ENCODE peak calls at places on chromosomes 7 and 10, in seven cellular contexts. C is iPS DF 6.9, P is PC-3, Q is left ventricle myocardium inferior, F is testis, Z is mammary epithelial cell, X is dorsolateral prefrontal cortex. S is an unnamed sample.

GRCh38 chr10:132360766-132361447 is 28.9 kb downstream of the LRRC27 start:
- DNase-seq in C (no peak), P (no peak), Q (no peak), F (peak), Z (no peak), X (no peak), S (no peak)

GRCh38 chr7:55474944-55475911 is 97.1 kb downstream of the VOPP1 start:
- DNase-seq in C (no peak), P (no peak), Q (no peak), F (peak), Z (no peak), X (no peak), S (no peak)

GRCh38 chr7:64618785-64619456 is 47.0 kb upstream of the ZNF107 start:
- DNase-seq in C (peak), P (peak), Q (no peak), F (peak), Z (peak), X (no peak), S (no peak)

GRCh38 chr10:56142092-56142728 is 218.8 kb downstream of the ZWINT start:
- DNase-seq in C (no peak), P (no peak), Q (no peak), F (no peak), Z (no peak), X (no peak), S (no peak)

GRCh38 chr7:106779877-106780276 is 85.2 kb upstream of the PIK3CG start:
- DNase-seq in C (no peak), P (peak), Q (no peak), F (no peak), Z (no peak), X (no peak), S (no peak)

GRCh38 chr7:25849361-25850184 is 302.4 kb upstream of the NFE2L3 start:
- DNase-seq in C (no peak), P (peak), Q (no peak), F (peak), Z (peak), X (no peak), S (no peak)

GRCh38 chr10:22704348-22705341 is 9.7 kb downstream of the PIP4K2A start:
- DNase-seq in C (no peak), P (no peak), Q (no peak), F (no peak), Z (no peak), X (no peak), S (no peak)

GRCh38 chr10:33134011-33134751 is 176.2 kb upstream of the ITGB1 start:
- DNase-seq in C (no peak), P (peak), Q (no peak), F (no peak), Z (peak), X (no peak), S (peak)

GRCh38 chr10:124678566-124679240 is 65.5 kb downstream of the FAM53B start:
- DNase-seq in C (no peak), P (no peak), Q (peak), F (no peak), Z (no peak), X (no peak), S (no peak)

GRCh38 chr10:122707535-122707934 is 7.9 kb upstream of the C10orf120 start:
- DNase-seq in C (no peak), P (no peak), Q (no peak), F (no peak), Z (peak), X (no peak), S (no peak)

GRCh38 chr7:70693690-70694356 is 438.1 kb upstream of the GALNT17 start:
- DNase-seq in C (no peak), P (no peak), Q (peak), F (peak), Z (peak), X (peak), S (no peak)

GRCh38 chr7:156140896-156141295 is 328.6 kb upstream of the SHH start:
- DNase-seq in C (no peak), P (no peak), Q (no peak), F (no peak), Z (no peak), X (no peak), S (no peak)

GRCh38 chr7:47610506-47611044 is 28.7 kb upstream of the TNS3 start:
- DNase-seq in C (no peak), P (no peak), Q (no peak), F (no peak), Z (no peak), X (no peak), S (no peak)

GRCh38 chr7:121373177-121373576 is 22.9 kb downstream of the FAM3C start:
- DNase-seq in C (no peak), P (no peak), Q (no peak), F (no peak), Z (no peak), X (no peak), S (no peak)

GRCh38 chr7:91183408-91183807 is 80.8 kb upstream of the FZD1 start:
- DNase-seq in C (no peak), P (peak), Q (no peak), F (no peak), Z (no peak), X (no peak), S (peak)

GRCh38 chr10:113326160-113327111 is 226.4 kb upstream of the HABP2 start:
- DNase-seq in C (no peak), P (peak), Q (no peak), F (peak), Z (peak), X (no peak), S (peak)

GRCh38 chr10:110456046-110456445 is 41.7 kb upstream of the DUSP5 start:
- DNase-seq in C (no peak), P (peak), Q (no peak), F (no peak), Z (peak), X (no peak), S (no peak)

GRCh38 chr7:132234751-132235150 is 341.5 kb downstream of the PLXNA4 start:
- DNase-seq in C (no peak), P (no peak), Q (no peak), F (no peak), Z (no peak), X (no peak), S (no peak)

GRCh38 chr10:75407716-75408511 is 6.3 kb upstream of the ZNF503 start:
- DNase-seq in C (no peak), P (peak), Q (peak), F (peak), Z (peak), X (no peak), S (no peak)

GRCh38 chr7:45435846-45436245 is 138.3 kb upstream of the ADCY1 start:
- DNase-seq in C (no peak), P (peak), Q (no peak), F (no peak), Z (peak), X (no peak), S (peak)

GRCh38 chr10:71241899-71242620 is 29.7 kb downstream of the UNC5B start:
- DNase-seq in C (no peak), P (no peak), Q (peak), F (peak), Z (no peak), X (no peak), S (no peak)

GRCh38 chr7:15581352-15581951 is 19.6 kb upstream of the AGMO start:
- DNase-seq in C (no peak), P (no peak), Q (no peak), F (no peak), Z (no peak), X (no peak), S (no peak)

GRCh38 chr7:9889557-9889956 is 1084.1 kb upstream of the PHF14 start:
- DNase-seq in C (no peak), P (no peak), Q (no peak), F (no peak), Z (no peak), X (no peak), S (no peak)

GRCh38 chr10:29920408-29921070 is 138.8 kb downstream of the JCAD start:
- DNase-seq in C (no peak), P (no peak), Q (no peak), F (no peak), Z (peak), X (no peak), S (no peak)

GRCh38 chr10:89414879-89415821 is 782 bp downstream of the IFIT5 start:
- DNase-seq in C (no peak), P (peak), Q (peak), F (peak), Z (peak), X (peak), S (no peak)

GRCh38 chr10:103612462-103613365 is 119.2 kb downstream of the NEURL1 start:
- DNase-seq in C (no peak), P (no peak), Q (no peak), F (no peak), Z (no peak), X (no peak), S (no peak)

GRCh38 chr10:21687197-21687993 is 153.4 kb downstream of the MLLT10 start:
- DNase-seq in C (no peak), P (peak), Q (no peak), F (no peak), Z (no peak), X (no peak), S (no peak)

GRCh38 chr7:91228927-91229326 is 35.3 kb upstream of the FZD1 start:
- DNase-seq in C (no peak), P (peak), Q (no peak), F (no peak), Z (peak), X (no peak), S (no peak)

GRCh38 chr7:36597099-36597773 is 127.1 kb downstream of the AOAH start:
- DNase-seq in C (no peak), P (peak), Q (no peak), F (no peak), Z (peak), X (no peak), S (peak)

GRCh38 chr7:69517985-69518731 is 80.1 kb upstream of the AUTS2 start:
- DNase-seq in C (peak), P (no peak), Q (no peak), F (peak), Z (no peak), X (peak), S (no peak)

GRCh38 chr7:296546-296945 is 6.6 kb downstream of the FOXL3 start:
- DNase-seq in C (no peak), P (no peak), Q (no peak), F (no peak), Z (no peak), X (no peak), S (no peak)

GRCh38 chr10:101272229-101272868 is 43.1 kb upstream of the LBX1 start:
- DNase-seq in C (peak), P (peak), Q (peak), F (peak), Z (peak), X (peak), S (no peak)

GRCh38 chr10:76779821-76780281 is 857.8 kb downstream of the KCNMA1 start:
- DNase-seq in C (no peak), P (no peak), Q (no peak), F (no peak), Z (no peak), X (no peak), S (no peak)

GRCh38 chr10:43369921-43370320 is 1.5 kb upstream of the FXYD4 start:
- DNase-seq in C (no peak), P (no peak), Q (no peak), F (no peak), Z (no peak), X (no peak), S (no peak)

GRCh38 chr7:134613623-134614347 is 32.9 kb upstream of the BPGM start:
- DNase-seq in C (no peak), P (peak), Q (no peak), F (peak), Z (peak), X (no peak), S (peak)

GRCh38 chr7:97466999-97467398 is 264.9 kb upstream of the TAC1 start:
- DNase-seq in C (no peak), P (no peak), Q (no peak), F (no peak), Z (no peak), X (no peak), S (no peak)
- H3K27ac ChIP-seq in C (no peak), P (no peak), Q (no peak), F (no peak), Z (no peak), X (no peak), S (no peak)

GRCh38 chr7:101111261-101111660 is 15.6 kb upstream of the SERPINE1 start:
- DNase-seq in C (no peak), P (no peak), Q (no peak), F (no peak), Z (no peak), X (no peak), S (no peak)

GRCh38 chr7:101114492-101114891 is 12.4 kb upstream of the SERPINE1 start:
- DNase-seq in C (no peak), P (peak), Q (no peak), F (no peak), Z (no peak), X (no peak), S (no peak)

GRCh38 chr7:101109368-101109767 is 17.5 kb upstream of the SERPINE1 start:
- DNase-seq in C (no peak), P (no peak), Q (no peak), F (no peak), Z (no peak), X (no peak), S (no peak)

GRCh38 chr7:101113860-101114259 is 13.0 kb upstream of the SERPINE1 start:
- DNase-seq in C (no peak), P (no peak), Q (no peak), F (no peak), Z (no peak), X (no peak), S (no peak)

GRCh38 chr7:101112233-101112632 is 14.7 kb upstream of the SERPINE1 start:
- DNase-seq in C (no peak), P (no peak), Q (peak), F (peak), Z (no peak), X (no peak), S (no peak)
- H3K27ac ChIP-seq in C (no peak), P (no peak), Q (peak), F (peak), Z (no peak), X (no peak), S (no peak)

GRCh38 chr10:129466703-129467345 is at the start of gene MGMT:
- DNase-seq in C (no peak), P (peak), Q (peak), F (peak), Z (peak), X (peak), S (no peak)
- H3K27ac ChIP-seq in C (no peak), P (no peak), Q (peak), F (peak), Z (peak), X (peak), S (no peak)

GRCh38 chr10:104689105-104689504 is 48.0 kb downstream of the SORCS3 start:
- DNase-seq in C (no peak), P (no peak), Q (no peak), F (no peak), Z (no peak), X (no peak), S (no peak)

GRCh38 chr10:104686829-104687228 is 45.7 kb downstream of the SORCS3 start:
- DNase-seq in C (no peak), P (no peak), Q (no peak), F (no peak), Z (no peak), X (no peak), S (no peak)

GRCh38 chr10:104690081-104690480 is 49.0 kb downstream of the SORCS3 start:
- DNase-seq in C (no peak), P (no peak), Q (no peak), F (no peak), Z (no peak), X (no peak), S (no peak)

GRCh38 chr10:104689547-104689946 is 48.5 kb downstream of the SORCS3 start:
- DNase-seq in C (no peak), P (no peak), Q (no peak), F (no peak), Z (no peak), X (no peak), S (no peak)

DNA sequence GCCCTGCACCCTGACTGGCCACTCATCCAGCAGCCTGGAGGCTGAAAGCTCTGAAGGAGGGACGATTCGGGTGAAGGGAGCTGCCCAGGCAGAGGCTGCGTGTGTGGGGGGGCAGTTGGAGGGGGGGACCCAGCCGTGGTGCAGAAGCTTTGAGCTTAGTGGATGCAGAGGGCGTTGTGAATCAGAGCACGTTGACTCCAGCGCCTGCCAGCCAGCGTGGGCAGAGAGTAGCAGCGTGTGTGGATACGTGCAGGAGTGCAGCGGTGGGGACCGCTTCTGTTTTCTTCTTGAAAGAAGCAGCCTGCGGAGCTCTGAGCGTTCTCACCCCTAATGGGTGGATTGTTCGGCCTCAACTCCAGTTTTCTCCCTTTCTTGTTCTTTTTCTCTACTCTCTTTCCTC is 47.2 kb downstream of the SORCS3 start:
- DNase-seq in C (no peak), P (no peak), Q (no peak), F (no peak), Z (no peak), X (peak), S (no peak)
- H3K27ac ChIP-seq in C (no peak), P (no peak), Q (no peak), F (no peak), Z (no peak), X (peak), S (no peak)

DNA sequence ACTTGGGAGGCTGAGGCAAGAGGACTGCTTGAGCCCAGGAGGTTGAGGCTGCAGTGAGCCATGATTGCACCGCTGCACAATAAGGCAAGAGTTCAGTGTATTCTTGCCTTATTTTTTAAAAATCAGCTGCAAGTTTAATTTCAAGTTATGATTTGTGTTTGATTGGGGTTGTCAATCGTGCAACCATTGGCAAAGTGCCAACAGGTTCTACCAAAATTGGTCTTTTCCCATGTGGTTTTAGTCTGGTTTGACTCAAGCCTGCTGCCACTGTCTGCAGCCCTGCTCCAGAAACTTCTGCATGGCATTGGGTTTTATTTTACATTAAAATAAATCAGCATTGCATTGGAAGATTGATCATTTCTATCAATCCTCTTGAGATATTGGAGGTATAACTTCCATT is 72.7 kb downstream of the PTPRE start:
- DNase-seq in C (no peak), P (no peak), Q (no peak), F (no peak), Z (no peak), X (no peak), S (no peak)
- H3K27ac ChIP-seq in C (no peak), P (no peak), Q (peak), F (no peak), Z (no peak), X (no peak), S (no peak)

GRCh38 chr7:129835436-129836020 is 117.2 kb downstream of the UBE2H start:
- DNase-seq in C (no peak), P (no peak), Q (no peak), F (no peak), Z (no peak), X (no peak), S (no peak)

GRCh38 chr7:129840757-129841156 is 112.0 kb downstream of the UBE2H start:
- DNase-seq in C (no peak), P (no peak), Q (no peak), F (no peak), Z (no peak), X (no peak), S (no peak)

GRCh38 chr7:129832701-129833227 is 120.0 kb downstream of the UBE2H start:
- DNase-seq in C (no peak), P (no peak), Q (no peak), F (no peak), Z (no peak), X (no peak), S (no peak)

GRCh38 chr7:129841465-129841864 is 111.3 kb downstream of the UBE2H start:
- DNase-seq in C (no peak), P (no peak), Q (no peak), F (no peak), Z (no peak), X (no peak), S (no peak)

DNA sequence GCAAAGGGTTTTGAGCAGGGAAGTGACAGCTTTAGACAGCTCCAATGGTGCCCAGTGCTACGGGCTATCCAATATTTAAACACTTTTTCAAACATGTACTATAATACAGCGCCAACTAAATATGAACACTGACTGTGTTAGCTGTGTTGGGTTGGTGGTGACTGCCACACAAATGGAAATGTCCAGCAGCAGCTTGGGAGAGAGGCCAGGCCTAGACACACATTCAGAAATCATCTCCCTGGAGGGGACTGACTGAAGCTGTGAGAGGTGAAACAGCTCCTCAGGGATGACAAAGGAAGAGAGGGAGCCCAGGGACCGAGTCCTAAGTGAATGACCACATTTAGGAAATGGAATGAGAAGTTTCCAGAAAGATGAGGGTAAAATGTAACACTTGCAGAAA is 115.8 kb downstream of the UBE2H start:
- DNase-seq in C (no peak), P (no peak), Q (no peak), F (no peak), Z (no peak), X (no peak), S (no peak)
- H3K27ac ChIP-seq in C (no peak), P (no peak), Q (peak), F (no peak), Z (no peak), X (no peak), S (no peak)

S was measured in epithelial cell of prostate.